ENCODE peak calls at places on chromosome 15, in eight cellular contexts. S is astrocyte, V is fibroblast of lung, B is AG09319, Z is AG09309, O is esophagus muscularis mucosa, W is tibial artery, U is fibroblast of pulmonary artery. G is an unnamed sample.
A peak's percentile ranks its signal among the peaks of the same experiment; 100 is the strongest.

GRCh38 chr15:64571857-64572291 is 111.5 kb downstream of the ZNF609 start:
- DNase-seq in Z (no peak), O (no peak), B (no peak), V (no peak), S (no peak), U (no peak), W (no peak), G (no peak)

GRCh38 chr15:23384371-23384770 is 29.8 kb downstream of the GOLGA8S start:
- DNase-seq in U (no peak), W (no peak), O (no peak), B (no peak), S (no peak), V (no peak), Z (no peak), G (no peak)

GRCh38 chr15:80856809-80857377 is 77.7 kb downstream of the CEMIP start:
- DNase-seq in W (no peak), S (no peak), Z (no peak), V (no peak), O (no peak), U (peak; percentile 13), B (no peak), G (no peak)

GRCh38 chr15:53658827-53659226 is 100.6 kb downstream of the WDR72 start:
- DNase-seq in W (no peak), B (no peak), S (peak; percentile 0), V (peak; percentile 6), U (no peak), Z (no peak), O (no peak), G (no peak)

GRCh38 chr15:48928877-48929538 is 34.7 kb downstream of the SHC4 start:
- DNase-seq in O (no peak), U (no peak), S (peak; percentile 63), Z (no peak), W (no peak), B (no peak), V (no peak), G (no peak)

GRCh38 chr15:74251187-74251811 is 15.2 kb downstream of the CCDC33 start:
- DNase-seq in Z (no peak), B (no peak), O (no peak), W (peak; percentile 59), S (no peak), V (no peak), U (no peak), G (no peak)

GRCh38 chr15:83848315-83849050 is 194.6 kb downstream of the ADAMTSL3 start:
- DNase-seq in W (no peak), O (no peak), S (peak; percentile 90), Z (peak; percentile 58), U (peak; percentile 97), B (peak; percentile 71), V (peak; percentile 96), G (no peak)

GRCh38 chr15:30670056-30670455 is 44.1 kb downstream of the ARHGAP11B start:
- DNase-seq in V (no peak), W (no peak), O (no peak), Z (no peak), S (no peak), U (no peak), B (no peak), G (no peak)

GRCh38 chr15:52078876-52079700 is 33.5 kb downstream of the BCL2L10 start:
- DNase-seq in V (peak; percentile 72), S (no peak), B (no peak), U (peak; percentile 73), O (no peak), Z (no peak), W (peak; percentile 81), G (peak; percentile 45)

GRCh38 chr15:82231842-82232241 is 30.7 kb downstream of the EFL1 start:
- DNase-seq in W (no peak), V (no peak), U (no peak), B (no peak), O (no peak), S (no peak), Z (no peak), G (no peak)

GRCh38 chr15:97804950-97805349 is 155.6 kb upstream of the ARRDC4 start:
- DNase-seq in V (no peak), O (peak; percentile 55), B (no peak), S (no peak), U (no peak), W (no peak), Z (no peak), G (no peak)
- TF ChIP-seq CTCF in V (no peak), O (no peak), B (no peak), S (no peak), U (no peak), W (no peak), Z (no peak), G (no peak)

DNA sequence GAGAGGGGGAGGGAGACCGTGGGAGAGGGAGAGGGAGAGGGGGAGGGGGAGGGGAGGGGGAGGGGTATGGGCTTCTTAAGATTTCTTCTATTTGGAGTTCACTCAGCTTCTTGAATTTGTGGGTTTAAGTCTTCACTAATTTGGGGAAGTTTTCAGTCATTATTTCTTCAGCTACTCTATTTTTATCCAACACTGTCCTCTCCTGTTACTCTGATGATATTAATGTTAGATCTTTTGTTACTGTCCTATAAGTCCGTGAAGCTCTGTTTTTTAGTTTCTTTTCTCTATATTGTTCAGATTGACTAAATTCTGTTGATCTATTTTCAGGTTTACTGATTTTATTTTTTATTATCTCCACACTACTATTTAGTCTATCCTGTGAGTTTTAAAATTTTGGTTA is 351.5 kb upstream of the TPM1 start:
- DNase-seq in Z (no peak), O (no peak), B (no peak), U (peak; percentile 2), W (no peak), S (no peak), V (peak; percentile 8), G (no peak)
- TF ChIP-seq CTCF in Z (peak; percentile 9), O (no peak), B (peak; percentile 21), U (no peak), W (no peak), S (no peak), V (no peak), G (no peak)

GRCh38 chr15:35519536-35520149 is 26.3 kb downstream of the DPH6 start:
- DNase-seq in O (no peak), B (no peak), Z (no peak), W (no peak), S (peak; percentile 33), U (peak; percentile 81), V (peak; percentile 75), G (peak; percentile 44)

GRCh38 chr15:35522061-35522460 is 23.9 kb downstream of the DPH6 start:
- DNase-seq in W (no peak), S (no peak), V (peak; percentile 33), Z (no peak), B (peak; percentile 82), U (peak; percentile 52), O (no peak), G (peak; percentile 22)
- TF ChIP-seq CTCF in W (no peak), S (no peak), V (no peak), Z (peak; percentile 18), B (peak; percentile 8), U (peak; percentile 33), O (no peak), G (peak; percentile 37)

GRCh38 chr15:58981808-58982475 is 5.5 kb upstream of the RNF111 start:
- DNase-seq in Z (no peak), U (no peak), O (no peak), S (no peak), V (no peak), B (no peak), W (no peak), G (no peak)

GRCh38 chr15:58985443-58985842 is 2.0 kb upstream of the RNF111 start:
- DNase-seq in O (no peak), B (peak; percentile 36), Z (no peak), U (peak; percentile 83), S (no peak), W (peak; percentile 72), V (peak; percentile 56), G (no peak)

DNA sequence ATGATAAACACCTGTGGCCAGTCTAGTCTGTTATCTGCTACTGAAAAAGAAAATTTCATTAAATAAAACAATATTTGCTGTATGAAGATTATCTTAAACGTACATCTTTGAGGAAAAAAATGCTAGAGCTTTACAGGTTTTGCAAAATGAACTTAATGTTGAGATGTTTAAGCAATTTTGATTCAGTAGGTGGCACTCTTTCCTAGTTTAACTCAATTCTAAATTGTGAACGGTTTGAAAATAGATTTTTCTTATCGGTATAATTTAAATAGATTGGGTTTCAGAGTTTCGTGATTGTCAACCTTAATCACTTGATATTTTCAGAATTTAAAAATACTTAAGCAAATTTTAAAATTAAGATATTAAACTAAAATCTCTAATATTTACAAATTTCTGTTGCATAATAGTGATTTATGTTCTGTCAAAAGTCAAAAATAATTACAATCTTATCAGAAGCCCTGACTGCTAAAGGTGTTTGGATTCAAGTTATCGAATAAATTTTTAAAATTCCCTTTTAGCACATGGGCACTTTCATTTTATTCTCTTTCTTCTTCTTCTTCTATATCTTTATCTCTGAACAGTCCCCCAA is 7.0 kb upstream of the RNF111 start:
- DNase-seq in B (no peak), O (no peak), U (peak; percentile 70), W (no peak), Z (no peak), S (peak; percentile 3), V (peak; percentile 73), G (peak; percentile 11)
- TF ChIP-seq CTCF in B (peak; percentile 43), O (peak; percentile 59), U (peak; percentile 47), W (peak; percentile 36), Z (peak; percentile 40), S (peak; percentile 49), V (no peak), G (peak; percentile 80)

GRCh38 chr15:76100361-76100760 is 40.6 kb downstream of the TMEM266 start:
- DNase-seq in O (no peak), U (no peak), S (no peak), Z (no peak), V (no peak), B (no peak), W (no peak), G (no peak)

GRCh38 chr15:76099388-76099787 is 39.6 kb downstream of the TMEM266 start:
- DNase-seq in S (no peak), U (no peak), Z (no peak), V (no peak), O (no peak), W (no peak), B (no peak), G (no peak)

GRCh38 chr15:76101655-76102054 is 41.9 kb downstream of the TMEM266 start:
- DNase-seq in V (no peak), Z (no peak), W (no peak), S (no peak), U (no peak), O (no peak), B (no peak), G (no peak)

GRCh38 chr15:76098685-76099084 is 38.9 kb downstream of the TMEM266 start:
- DNase-seq in U (no peak), S (no peak), B (no peak), V (no peak), Z (no peak), O (no peak), W (no peak), G (no peak)
- TF ChIP-seq CTCF in U (no peak), S (no peak), B (no peak), V (no peak), Z (no peak), O (no peak), W (no peak), G (no peak)

DNA sequence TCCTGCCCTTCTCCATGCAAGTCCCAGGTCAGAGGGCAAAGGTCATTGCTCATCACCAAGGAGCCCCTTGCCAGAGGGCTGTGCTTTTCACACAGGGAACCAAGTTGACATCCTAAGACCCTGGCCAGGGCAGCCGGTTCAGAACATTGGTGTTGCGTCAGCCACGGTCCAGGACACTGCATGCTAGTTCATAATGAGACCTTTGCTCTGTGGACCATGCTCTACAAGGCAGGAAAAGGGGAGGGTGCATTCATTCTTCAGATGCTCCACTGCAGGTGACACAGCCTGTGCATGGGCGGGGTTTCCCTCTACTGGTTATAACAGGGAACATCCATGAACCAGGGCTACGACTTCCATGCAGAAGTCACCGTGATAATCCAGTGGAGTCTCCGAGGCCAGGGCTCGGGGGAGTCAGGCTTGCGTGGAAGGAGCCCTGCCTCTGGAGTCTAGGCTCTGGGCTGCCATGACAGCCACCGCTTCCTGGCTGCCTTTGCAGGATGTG is 81.6 kb downstream of the OCA2 start:
- DNase-seq in S (no peak), U (no peak), O (peak; percentile 75), B (no peak), V (no peak), Z (no peak), W (no peak), G (no peak)
- TF ChIP-seq CTCF in S (peak; percentile 9), U (no peak), O (no peak), B (no peak), V (no peak), Z (no peak), W (no peak), G (no peak)